ENCODE peak calls at places on chromosome X, in six cellular contexts. T is GM12891, F is GM12878, D is H1, A is HepG2, L is K562. R is an unnamed sample.

GRCh38 chrX:129247642-129248041 is 275.6 kb downstream of the SMARCA1 start:
- DNase-seq in T (no peak), F (no peak), D (no peak), A (no peak), L (no peak), R (no peak)

GRCh38 chrX:129781134-129782014 is 1.6 kb downstream of the SASH3 start:
- DNase-seq in T (peak; percentile 52), F (peak; percentile 83), D (no peak), A (no peak), L (no peak), R (peak; percentile 68)

GRCh38 chrX:37485429-37485828 is 86.0 kb upstream of the LANCL3 start:
- DNase-seq in T (no peak), F (no peak), D (no peak), A (no peak), L (no peak), R (no peak)

GRCh38 chrX:38804481-38805293 is 3.4 kb downstream of the MID1IP1 start:
- DNase-seq in T (no peak), F (no peak), D (no peak), A (no peak), L (peak; percentile 40), R (no peak)

GRCh38 chrX:4588056-4588455 is 874.6 kb upstream of the PRKX start:
- DNase-seq in T (no peak), F (no peak), D (no peak), A (no peak), L (no peak), R (no peak)

GRCh38 chrX:131331152-131331551 is 42.0 kb upstream of the IGSF1 start:
- DNase-seq in T (no peak), F (no peak), D (no peak), A (no peak), L (no peak), R (no peak)

GRCh38 chrX:80016182-80016581 is 1.6 kb downstream of the TBX22 start:
- DNase-seq in T (no peak), F (no peak), D (no peak), A (no peak), L (no peak), R (no peak)

GRCh38 chrX:53074987-53075386 is 7.2 kb upstream of the TSPYL2 start:
- DNase-seq in T (no peak), F (no peak), D (no peak), A (no peak), L (no peak), R (no peak)

GRCh38 chrX:96971812-96972211 is 88.1 kb downstream of the RPA4 start:
- DNase-seq in T (no peak), F (no peak), D (no peak), A (no peak), L (no peak), R (no peak)

GRCh38 chrX:16394290-16394689 is 227.0 kb downstream of the MAGEB17 start:
- DNase-seq in T (no peak), F (no peak), D (no peak), A (no peak), L (no peak), R (no peak)

GRCh38 chrX:1246816-1247215 is 21.8 kb upstream of the CSF2RA start:
- DNase-seq in T (peak; percentile 57), F (peak; percentile 57), D (no peak), A (peak; percentile 50), L (peak; percentile 50), R (peak; percentile 48)

GRCh38 chrX:1242901-1243402 is 25.7 kb upstream of the CSF2RA start:
- DNase-seq in T (no peak), F (peak; percentile 51), D (no peak), A (no peak), L (no peak), R (no peak)

GRCh38 chrX:1244164-1245076 is 24.2 kb upstream of the CSF2RA start:
- DNase-seq in T (no peak), F (no peak), D (no peak), A (no peak), L (no peak), R (no peak)

GRCh38 chrX:1249101-1249887 is 19.3 kb upstream of the CSF2RA start:
- DNase-seq in T (no peak), F (peak; percentile 19), D (no peak), A (peak; percentile 13), L (no peak), R (no peak)

DNA sequence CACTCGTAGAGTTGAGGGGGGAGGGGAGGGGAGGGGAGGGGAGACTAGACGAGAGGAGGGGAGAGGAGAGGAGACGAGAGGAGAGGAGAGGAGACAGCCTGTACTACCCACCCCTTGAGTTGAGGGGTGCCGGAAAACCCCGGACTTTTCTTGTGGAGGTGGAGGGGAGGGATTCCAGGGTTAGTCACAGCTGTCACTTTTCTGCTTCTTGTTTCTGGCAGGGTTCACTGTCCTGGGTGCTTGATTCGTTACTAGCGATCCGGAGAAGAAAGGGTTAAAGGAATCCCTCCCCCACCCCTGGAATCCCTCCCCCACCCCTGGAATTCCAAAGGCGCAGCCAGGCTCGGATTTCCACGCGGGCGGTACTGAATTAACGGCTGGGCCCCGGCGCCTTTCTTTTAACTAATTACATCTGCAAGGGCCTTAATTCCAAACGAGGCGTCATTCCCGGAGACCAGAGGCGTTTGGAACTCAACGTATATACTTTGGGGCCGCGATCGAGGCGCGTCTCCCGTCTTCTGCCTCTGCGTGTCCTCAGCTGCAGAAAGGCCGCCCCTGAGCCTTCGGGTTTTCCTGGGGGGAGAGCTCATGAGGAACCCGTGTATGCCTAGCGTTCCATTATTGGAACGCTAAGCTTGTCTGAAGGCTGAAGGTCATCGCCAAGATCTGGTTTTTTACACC is 20.1 kb upstream of the CSF2RA start:
- DNase-seq in T (no peak), F (no peak), D (no peak), A (peak; percentile 7), L (no peak), R (no peak)
- TF ChIP-seq TAF1 in T (no peak), F (no peak), D (peak; percentile 49), A (no peak), L (no peak), R (no peak)

DNA sequence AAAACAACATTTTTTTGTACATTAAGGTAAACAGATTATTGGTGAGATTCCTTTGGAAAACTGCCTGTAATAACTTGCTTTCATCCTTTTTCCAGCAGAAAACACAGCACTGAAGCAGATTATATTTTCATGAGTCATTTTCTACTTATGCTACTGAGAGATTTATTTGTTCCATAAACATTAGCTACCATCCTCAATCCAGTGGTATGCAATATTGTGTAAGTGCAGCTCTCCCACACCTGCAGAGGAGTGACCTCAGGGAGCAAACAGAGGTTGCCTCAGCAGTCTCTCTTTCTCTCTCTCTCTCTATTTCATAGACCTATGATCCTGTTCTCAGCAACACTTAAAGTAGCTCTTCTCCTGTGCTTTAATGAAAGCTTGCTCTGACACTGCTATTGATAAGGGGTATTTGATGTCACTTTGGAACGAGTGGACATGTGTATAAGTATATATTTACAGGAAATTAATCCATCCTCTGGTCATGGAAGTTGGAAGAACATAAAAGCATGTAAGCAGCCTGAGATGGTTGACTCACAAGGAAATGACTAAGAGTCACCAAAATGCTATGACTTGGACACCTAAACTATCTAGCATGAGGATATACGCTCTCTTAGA is 163.7 kb upstream of the SPANXC start:
- DNase-seq in T (no peak), F (no peak), D (no peak), A (no peak), L (no peak), R (no peak)
- TF ChIP-seq POLR2AphosphoS5 in T (no peak), F (no peak), D (no peak), A (no peak), L (no peak), R (no peak)

DNA sequence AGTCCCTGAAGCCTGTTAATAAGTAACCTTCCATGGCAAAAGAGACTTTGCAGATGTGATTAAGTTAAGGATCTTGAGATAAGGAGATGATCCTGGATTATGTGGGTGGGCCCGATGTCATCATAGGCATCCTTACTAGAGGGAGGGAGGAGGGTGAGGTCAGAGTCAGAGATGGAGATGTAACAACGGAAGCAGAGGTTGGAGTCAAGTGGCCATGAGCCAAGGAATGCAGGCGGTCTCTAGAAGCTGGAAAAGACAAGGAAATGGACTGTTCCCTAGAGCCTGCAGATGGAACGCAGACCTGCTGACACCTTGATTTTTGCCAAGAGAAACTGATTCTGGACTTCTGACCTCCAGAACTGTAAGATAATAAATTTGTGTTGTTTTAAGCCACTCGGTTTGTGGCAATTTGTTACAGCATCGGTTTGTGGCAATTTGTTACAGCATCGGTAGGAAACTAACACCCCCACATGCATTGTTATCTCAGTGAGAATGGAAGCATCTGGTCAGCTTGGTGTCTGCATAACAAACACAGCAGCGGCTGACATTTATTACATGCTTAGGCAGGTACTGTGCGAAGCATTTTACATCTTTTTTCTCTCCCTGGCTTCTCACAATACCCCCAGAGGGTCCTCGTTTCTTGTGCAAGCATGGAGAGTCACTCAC is 55.6 kb downstream of the CLDN34 start:
- DNase-seq in T (no peak), F (no peak), D (no peak), A (no peak), L (no peak), R (no peak)
- TF ChIP-seq POLR2A in T (no peak), F (no peak), D (no peak), A (no peak), L (no peak), R (no peak)

DNA sequence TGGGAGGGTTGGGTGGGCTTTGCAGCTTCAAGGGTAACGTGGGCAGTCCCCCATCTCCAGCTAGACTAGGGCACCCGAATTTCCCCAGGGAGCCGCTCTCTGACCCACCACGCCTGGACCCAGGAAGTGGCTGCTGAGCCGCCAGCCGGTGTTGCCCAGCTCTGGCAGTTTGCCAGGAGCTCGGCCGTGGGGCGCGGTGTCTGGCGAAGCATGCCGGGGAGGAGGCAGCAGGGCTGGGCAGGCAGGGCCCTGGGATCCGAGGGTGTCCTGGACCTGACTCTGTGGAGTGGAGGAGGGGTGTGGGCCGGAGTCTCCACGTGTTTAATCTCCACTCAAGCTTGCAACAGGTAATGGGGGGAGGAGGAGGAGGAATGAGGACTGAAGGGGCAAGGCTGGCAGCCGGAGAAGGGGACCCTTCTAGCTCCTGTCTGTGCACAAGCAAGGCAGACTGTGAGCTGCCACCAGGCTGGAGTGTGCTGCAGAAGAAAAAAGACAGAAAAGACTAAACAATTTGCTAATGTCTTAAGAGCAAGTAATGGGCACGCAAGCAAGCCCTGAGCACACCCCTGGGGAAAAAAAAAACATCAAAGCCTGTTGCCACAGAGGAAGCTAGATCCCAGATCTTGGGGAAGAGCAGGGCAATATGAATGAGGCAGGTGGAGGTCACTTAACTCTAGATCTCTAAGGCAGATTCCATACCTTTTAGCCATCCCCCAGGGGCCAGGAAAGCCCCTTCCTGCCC is 2.4 kb downstream of the LONRF3 start:
- DNase-seq in T (no peak), F (no peak), D (no peak), A (no peak), L (peak; percentile 44), R (no peak)
- TF ChIP-seq TAF1 in T (no peak), F (no peak), D (no peak), A (no peak), L (no peak), R (no peak)

GRCh38 chrX:57951666-57952319 is 41.5 kb upstream of the ZXDA start:
- DNase-seq in T (no peak), F (no peak), D (no peak), A (no peak), L (no peak), R (no peak)
- TF ChIP-seq POLR2AphosphoS5 in T (no peak), F (no peak), D (no peak), A (no peak), L (no peak), R (no peak)

R was measured in GM12892.